ENCODE peak calls at places on chromosome 12, in four cellular contexts. K, T, P and C are unnamed samples.

GRCh38 chr12:61504396-61505115 is 755.6 kb upstream of the USP15 start:
- DNase-seq in K (no peak), T (no peak), P (no peak), C (no peak)

GRCh38 chr12:53424626-53425514 is 1.2 kb downstream of the AMHR2 start:
- DNase-seq in K (peak), T (peak), P (no peak), C (no peak)

GRCh38 chr12:11513288-11513687 is 117.9 kb upstream of the PRB2 start:
- DNase-seq in K (no peak), T (no peak), P (no peak), C (no peak)

GRCh38 chr12:110304061-110304551 is 23.1 kb downstream of the ATP2A2 start:
- DNase-seq in K (no peak), T (no peak), P (no peak), C (no peak)

GRCh38 chr12:7090222-7090998 is 1.8 kb downstream of the C1R start:
- DNase-seq in K (no peak), T (no peak), P (no peak), C (peak)

GRCh38 chr12:104055686-104056388 is 5.8 kb upstream of the GLT8D2 start:
- DNase-seq in K (peak), T (no peak), P (peak), C (peak)

GRCh38 chr12:112906712-112907414 is at the start of gene OAS1:
- DNase-seq in K (peak), T (no peak), P (no peak), C (peak)

GRCh38 chr12:67925551-67925950 is 63.7 kb upstream of the IFNG-AS1 start:
- DNase-seq in K (no peak), T (no peak), P (no peak), C (no peak)

GRCh38 chr12:56803750-56804149 is 40.6 kb downstream of the HSD17B6 start:
- DNase-seq in K (no peak), T (no peak), P (no peak), C (peak)

GRCh38 chr12:89353823-89354629 is 1.7 kb upstream of the DUSP6 start:
- DNase-seq in K (peak), T (peak), P (peak), C (peak)

GRCh38 chr12:22262309-22262708 is 72.2 kb downstream of the ST8SIA1 start:
- DNase-seq in K (no peak), T (no peak), P (no peak), C (no peak)

GRCh38 chr12:3365416-3366385 is 125.3 kb upstream of the PRMT8 start:
- DNase-seq in K (peak), T (peak), P (peak), C (no peak)

GRCh38 chr12:111447571-111448265 is 42.0 kb downstream of the SH2B3 start:
- DNase-seq in K (peak), T (no peak), P (no peak), C (peak)

GRCh38 chr12:50581226-50582184 is 76.7 kb downstream of the DIP2B start:
- DNase-seq in K (no peak), T (no peak), P (no peak), C (no peak)

GRCh38 chr12:15274561-15274967 is 47.7 kb upstream of the PTPRO start:
- DNase-seq in K (peak), T (no peak), P (no peak), C (no peak)

GRCh38 chr12:130482448-130482847 is 144.8 kb downstream of the PIWIL1 start:
- DNase-seq in K (no peak), T (no peak), P (no peak), C (no peak)

GRCh38 chr12:56661560-56661959 is 15.8 kb upstream of the ATP5F1B start:
- DNase-seq in K (no peak), T (no peak), P (no peak), C (peak)

GRCh38 chr12:95385246-95385645 is 88.7 kb upstream of the METAP2 start:
- DNase-seq in K (peak), T (no peak), P (no peak), C (no peak)

GRCh38 chr12:104218935-104219334 is 3.4 kb downstream of the TXNRD1 start:
- DNase-seq in K (no peak), T (no peak), P (no peak), C (no peak)

GRCh38 chr12:40672650-40673319 is 19.5 kb upstream of the CNTN1 start:
- DNase-seq in K (no peak), T (no peak), P (no peak), C (no peak)

GRCh38 chr12:130788515-130788914 is 50.5 kb downstream of the STX2 start:
- DNase-seq in K (no peak), T (no peak), P (no peak), C (no peak)

GRCh38 chr12:59649203-59649602 is 53.4 kb downstream of the SLC16A7 start:
- DNase-seq in K (no peak), T (no peak), P (no peak), C (no peak)

GRCh38 chr12:52568111-52568510 is 5.5 kb downstream of the KRT74 start:
- DNase-seq in K (no peak), T (no peak), P (no peak), C (no peak)

GRCh38 chr12:100926669-100927248 is 132.2 kb downstream of the ANO4 start:
- DNase-seq in K (peak), T (peak), P (no peak), C (no peak)

GRCh38 chr12:15910864-15911696 is at the start of gene DERA:
- DNase-seq in K (peak), T (peak), P (peak), C (peak)